ENCODE peak calls at places on chromosomes 16 and 17, in ten cellular contexts. E is heart right ventricle; A is GM23338; T is AG09309; U is thoracic aorta; M is fibroblast of lung; Q is pancreas; B is CD8-positive, alpha-beta T cell; V is cardiac fibroblast; N is uterus. S is an unnamed sample.

GRCh38 chr16:84773312-84773711 is 46.5 kb upstream of the CRISPLD2 start:
- DNase-seq in E (no peak), A (no peak), T (no peak), U (no peak), M (no peak), Q (no peak), B (no peak), V (no peak), N (no peak), S (no peak)

GRCh38 chr17:56737741-56738161 is 96.0 kb downstream of the C17orf67 start:
- DNase-seq in E (no peak), A (no peak), T (peak), U (no peak), M (peak), Q (no peak), B (peak), V (peak), N (no peak), S (peak)

GRCh38 chr16:85645021-85645589 is 32.0 kb downstream of the GSE1 start:
- DNase-seq in E (no peak), A (no peak), T (no peak), U (no peak), M (no peak), Q (no peak), B (no peak), V (no peak), N (no peak), S (peak)

GRCh38 chr17:59165933-59166342 is 10.4 kb downstream of the PRR11 start:
- DNase-seq in E (no peak), A (peak), T (no peak), U (no peak), M (peak), Q (peak), B (peak), V (peak), N (no peak), S (peak)

GRCh38 chr16:4091638-4092037 is 24.6 kb downstream of the ADCY9 start:
- DNase-seq in E (no peak), A (no peak), T (no peak), U (no peak), M (no peak), Q (no peak), B (no peak), V (no peak), N (no peak), S (no peak)

GRCh38 chr16:76955629-76956028 is 235.4 kb upstream of the MON1B start:
- DNase-seq in E (no peak), A (no peak), T (no peak), U (no peak), M (peak), Q (no peak), B (no peak), V (peak), N (no peak), S (no peak)

GRCh38 chr17:68600881-68601564 is at the start of gene FAM20A:
- DNase-seq in E (peak), A (peak), T (no peak), U (no peak), M (no peak), Q (peak), B (no peak), V (peak), N (peak), S (peak)

GRCh38 chr16:21184834-21185233 is 26.4 kb downstream of the LDAF1 start:
- DNase-seq in E (no peak), A (no peak), T (no peak), U (no peak), M (no peak), Q (no peak), B (no peak), V (no peak), N (no peak), S (no peak)

GRCh38 chr17:45740553-45741330 is 43.4 kb upstream of the CRHR1 start:
- DNase-seq in E (peak), A (peak), T (no peak), U (no peak), M (no peak), Q (peak), B (no peak), V (peak), N (peak), S (peak)

GRCh38 chr16:87550510-87550961 is 51.8 kb upstream of the JPH3 start:
- DNase-seq in E (no peak), A (peak), T (no peak), U (no peak), M (no peak), Q (peak), B (peak), V (no peak), N (peak), S (no peak)

GRCh38 chr17:18248300-18248731 is 10.2 kb downstream of the FLII start:
- DNase-seq in E (peak), A (peak), T (no peak), U (no peak), M (peak), Q (peak), B (peak), V (peak), N (peak), S (peak)

GRCh38 chr17:46028374-46028773 is 29.3 kb downstream of the STH start:
- DNase-seq in E (no peak), A (no peak), T (no peak), U (no peak), M (no peak), Q (no peak), B (no peak), V (no peak), N (no peak), S (no peak)

GRCh38 chr17:348692-349425 is 3.7 kb downstream of the RPH3AL start:
- DNase-seq in E (no peak), A (no peak), T (no peak), U (no peak), M (no peak), Q (peak), B (no peak), V (no peak), N (no peak), S (peak)

GRCh38 chr17:66730497-66730923 is 104.4 kb upstream of the CACNG5 start:
- DNase-seq in E (no peak), A (peak), T (no peak), U (no peak), M (no peak), Q (no peak), B (no peak), V (no peak), N (no peak), S (no peak)

GRCh38 chr17:43021739-43022512 is at the start of gene VAT1:
- DNase-seq in E (peak), A (peak), T (no peak), U (no peak), M (peak), Q (peak), B (peak), V (peak), N (peak), S (peak)

GRCh38 chr17:21400816-21401593 is 24.8 kb downstream of the KCNJ12 start:
- DNase-seq in E (no peak), A (no peak), T (no peak), U (no peak), M (no peak), Q (no peak), B (no peak), V (peak), N (no peak), S (no peak)

GRCh38 chr17:37543527-37544122 is 53.9 kb downstream of the DUSP14 start:
- DNase-seq in E (no peak), A (no peak), T (peak), U (no peak), M (no peak), Q (no peak), B (no peak), V (no peak), N (no peak), S (no peak)

GRCh38 chr17:4480929-4481898 is 17.5 kb upstream of the SPNS2 start:
- DNase-seq in E (no peak), A (no peak), T (no peak), U (no peak), M (no peak), Q (no peak), B (peak), V (no peak), N (no peak), S (peak)

GRCh38 chr17:27049104-27049784 is 244.7 kb upstream of the WSB1 start:
- DNase-seq in E (no peak), A (no peak), T (no peak), U (no peak), M (no peak), Q (no peak), B (no peak), V (no peak), N (no peak), S (no peak)

GRCh38 chr16:55488306-55488705 is 9.3 kb downstream of the MMP2 start:
- DNase-seq in E (no peak), A (no peak), T (no peak), U (no peak), M (no peak), Q (no peak), B (no peak), V (no peak), N (peak), S (no peak)

GRCh38 chr17:73255671-73256181 is 6.0 kb downstream of the CPSF4L start:
- DNase-seq in E (peak), A (peak), T (no peak), U (no peak), M (peak), Q (peak), B (peak), V (peak), N (peak), S (peak)

GRCh38 chr16:88380619-88381018 is 2.1 kb upstream of the ZNF469 start:
- DNase-seq in E (no peak), A (no peak), T (no peak), U (no peak), M (no peak), Q (no peak), B (no peak), V (no peak), N (no peak), S (no peak)

GRCh38 chr16:11297492-11298142 is 16.5 kb upstream of the PRM1 start:
- DNase-seq in E (peak), A (peak), T (peak), U (peak), M (peak), Q (peak), B (peak), V (peak), N (peak), S (peak)

GRCh38 chr16:23406546-23407240 is 46.3 kb downstream of the COG7 start:
- DNase-seq in E (no peak), A (no peak), T (no peak), U (no peak), M (no peak), Q (no peak), B (no peak), V (no peak), N (no peak), S (no peak)

GRCh38 chr17:11719852-11720251 is 121.6 kb downstream of the DNAH9 start:
- DNase-seq in E (no peak), A (no peak), T (no peak), U (no peak), M (no peak), Q (no peak), B (no peak), V (no peak), N (no peak), S (no peak)

DNA sequence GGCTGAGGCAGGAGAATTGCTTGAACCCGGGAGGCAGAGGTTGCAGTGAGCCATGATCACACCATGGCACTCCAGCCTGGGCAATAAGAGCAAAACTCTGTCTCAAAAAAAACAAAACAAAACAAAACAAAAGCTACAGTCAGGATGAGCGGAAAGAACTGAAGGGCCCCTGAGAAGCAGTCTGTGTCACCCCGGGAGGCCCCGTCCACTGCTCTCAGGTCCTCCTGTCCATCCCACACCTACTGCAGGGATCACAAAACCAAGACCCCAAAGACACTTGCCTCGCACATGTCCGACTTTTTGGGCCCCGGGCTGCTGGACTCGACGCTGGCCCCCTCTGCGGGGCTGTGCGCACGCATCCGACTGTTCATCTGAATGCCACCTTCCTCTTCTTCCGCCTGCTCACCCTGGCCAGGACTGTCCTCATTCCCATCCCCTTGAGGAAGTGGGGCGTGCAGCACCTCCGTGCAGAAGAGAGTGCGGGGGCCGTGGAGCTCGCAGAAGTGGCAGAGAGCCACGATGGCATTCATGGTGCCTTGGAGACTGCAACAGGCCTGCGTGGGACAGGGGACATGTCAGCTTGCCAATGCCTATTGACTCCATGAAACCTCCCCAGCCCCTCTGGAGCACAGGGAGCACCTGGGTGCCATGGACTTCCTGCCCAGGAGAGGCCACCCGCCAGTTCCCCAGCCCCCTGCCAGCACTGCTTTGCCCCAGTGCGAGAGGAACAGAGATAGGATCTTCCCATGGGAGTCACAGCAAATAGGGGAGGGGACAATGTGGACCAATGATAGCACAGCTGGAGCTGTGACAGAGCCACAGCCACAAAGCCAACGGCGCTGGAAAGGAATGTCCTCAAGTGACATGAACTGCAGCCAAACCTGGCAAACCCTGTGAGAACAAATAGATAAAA is 9.1 kb downstream of the FLCN start:
- DNase-seq in E (peak), A (no peak), T (no peak), U (no peak), M (no peak), Q (no peak), B (no peak), V (no peak), N (no peak), S (no peak)
- TF ChIP-seq CTCF in E (no peak), A (no peak), T (no peak), U (no peak), M (no peak), Q (no peak), B (no peak), V (no peak), N (no peak), S (no peak)

GRCh38 chr17:79812969-79813825 is 16.3 kb upstream of the CBX8 start:
- DNase-seq in E (no peak), A (no peak), T (no peak), U (no peak), M (no peak), Q (no peak), B (no peak), V (no peak), N (no peak), S (peak)

GRCh38 chr17:79810138-79811027 is 13.5 kb upstream of the CBX8 start:
- DNase-seq in E (peak), A (peak), T (no peak), U (no peak), M (peak), Q (peak), B (peak), V (peak), N (peak), S (peak)

GRCh38 chr17:79811036-79811887 is 14.4 kb upstream of the CBX8 start:
- DNase-seq in E (no peak), A (peak), T (no peak), U (no peak), M (no peak), Q (peak), B (no peak), V (no peak), N (no peak), S (peak)

GRCh38 chr17:79812206-79812968 is 15.5 kb upstream of the CBX8 start:
- DNase-seq in E (no peak), A (no peak), T (no peak), U (no peak), M (no peak), Q (no peak), B (no peak), V (no peak), N (no peak), S (peak)

GRCh38 chr17:79811888-79812205 is 15.0 kb upstream of the CBX8 start:
- DNase-seq in E (no peak), A (no peak), T (no peak), U (no peak), M (no peak), Q (no peak), B (no peak), V (no peak), N (no peak), S (no peak)
- H3K4me3 ChIP-seq in E (no peak), A (peak), T (no peak), U (no peak), M (no peak), Q (no peak), B (no peak), V (no peak), N (no peak), S (no peak)

GRCh38 chr16:46688101-46688656 is 799 bp downstream of the VPS35 start:
- DNase-seq in E (peak), A (no peak), T (no peak), U (no peak), M (no peak), Q (no peak), B (no peak), V (peak), N (no peak), S (no peak)

GRCh38 chr16:46691720-46692119 is 2.3 kb downstream of the ORC6 start:
- DNase-seq in E (no peak), A (no peak), T (no peak), U (no peak), M (peak), Q (no peak), B (no peak), V (peak), N (no peak), S (no peak)

GRCh38 chr16:46690281-46691178 is 1.1 kb downstream of the ORC6 start:
- DNase-seq in E (no peak), A (no peak), T (no peak), U (no peak), M (peak), Q (no peak), B (no peak), V (peak), N (no peak), S (peak)

GRCh38 chr16:46688657-46689491 is at the start of gene VPS35:
- DNase-seq in E (peak), A (peak), T (peak), U (peak), M (peak), Q (peak), B (peak), V (peak), N (peak), S (peak)

DNA sequence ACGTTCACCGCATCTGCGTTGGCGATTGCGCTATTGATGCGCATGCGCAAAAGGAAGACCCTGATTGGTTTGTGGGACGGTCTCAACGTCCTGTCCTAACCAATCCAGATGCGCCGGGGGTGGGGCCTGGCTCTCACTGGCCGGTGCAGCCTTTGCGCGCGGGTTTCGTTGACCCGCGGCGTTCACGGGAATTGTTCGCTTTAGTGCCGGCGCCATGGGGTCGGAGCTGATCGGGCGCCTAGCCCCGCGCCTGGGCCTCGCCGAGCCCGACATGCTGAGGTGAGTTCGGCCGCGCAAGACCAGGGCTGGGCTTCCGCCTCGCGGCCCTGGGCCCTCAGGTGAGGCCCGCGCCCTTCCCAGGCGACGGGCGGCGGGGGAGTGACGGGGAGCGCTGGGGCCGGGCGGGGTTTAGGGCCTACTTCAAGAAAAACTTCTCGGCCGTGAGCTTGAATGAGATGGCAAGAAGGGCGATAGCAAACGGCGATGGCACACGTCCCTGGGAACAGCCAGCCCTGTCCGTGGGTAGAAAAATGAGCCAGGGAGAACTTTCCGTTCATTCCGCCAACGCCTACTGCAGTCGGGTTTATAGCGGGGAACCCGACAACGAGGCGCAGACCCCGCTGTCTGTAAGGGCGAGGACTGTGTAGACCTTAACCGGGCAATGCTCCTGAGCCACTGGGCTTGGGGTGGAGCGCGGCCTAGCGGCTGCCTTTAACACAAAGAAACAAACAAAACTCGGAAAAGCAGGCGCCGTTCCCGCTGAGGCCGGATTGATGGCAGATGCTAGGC is at the start of gene ORC6:
- DNase-seq in E (peak), A (peak), T (peak), U (peak), M (peak), Q (peak), B (peak), V (peak), N (peak), S (peak)
- TF ChIP-seq CTCF in E (no peak), A (peak), T (peak), U (peak), M (peak), Q (no peak), B (peak), V (peak), N (no peak), S (no peak)

GRCh38 chr16:81403601-81404391 is 40.8 kb upstream of the CMIP start:
- DNase-seq in E (peak), A (peak), T (no peak), U (peak), M (peak), Q (peak), B (peak), V (peak), N (peak), S (peak)
- H3K4me3 ChIP-seq in E (peak), A (peak), T (peak), U (peak), M (no peak), Q (no peak), B (peak), V (no peak), N (no peak), S (no peak)

DNA sequence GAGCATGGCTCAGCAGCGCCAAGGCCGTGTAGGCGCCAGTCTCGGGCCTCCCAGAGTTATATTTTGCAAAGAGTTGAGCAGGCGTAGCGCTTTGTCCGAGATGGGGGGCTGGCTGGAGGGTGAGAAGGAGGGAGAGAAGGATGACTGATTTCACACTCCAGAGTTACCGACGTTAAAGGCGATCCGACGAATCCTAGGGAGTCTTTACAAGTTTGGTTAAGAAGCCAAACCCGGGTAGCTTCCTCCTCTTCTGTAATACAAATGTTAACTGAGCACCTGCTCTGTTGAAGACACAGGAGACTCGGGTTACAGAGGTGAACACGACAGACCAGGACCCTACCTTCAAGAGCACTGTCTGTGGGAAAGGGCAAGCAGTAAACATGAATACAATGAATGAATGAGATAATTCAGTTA is 805 bp downstream of the POLR2A start:
- DNase-seq in E (no peak), A (peak), T (no peak), U (no peak), M (no peak), Q (no peak), B (no peak), V (no peak), N (no peak), S (no peak)
- TF ChIP-seq CTCF in E (no peak), A (no peak), T (peak), U (no peak), M (no peak), Q (no peak), B (no peak), V (no peak), N (no peak), S (no peak)

GRCh38 chr17:29619251-29619650 is 3.5 kb downstream of the CORO6 start:
- DNase-seq in E (peak), A (peak), T (no peak), U (no peak), M (peak), Q (no peak), B (no peak), V (peak), N (no peak), S (no peak)

GRCh38 chr17:29618272-29619065 is 4.2 kb downstream of the CORO6 start:
- DNase-seq in E (no peak), A (peak), T (no peak), U (no peak), M (no peak), Q (no peak), B (no peak), V (no peak), N (no peak), S (peak)

GRCh38 chr17:29616300-29617048 is 6.2 kb downstream of the CORO6 start:
- DNase-seq in E (no peak), A (peak), T (no peak), U (no peak), M (no peak), Q (no peak), B (no peak), V (no peak), N (no peak), S (peak)

GRCh38 chr17:29617125-29617480 is 5.6 kb downstream of the CORO6 start:
- DNase-seq in E (peak), A (peak), T (no peak), U (no peak), M (peak), Q (peak), B (peak), V (peak), N (peak), S (peak)

GRCh38 chr17:29617481-29618271 is 5.0 kb downstream of the CORO6 start:
- DNase-seq in E (no peak), A (peak), T (no peak), U (no peak), M (peak), Q (peak), B (peak), V (peak), N (peak), S (peak)
- H3K4me3 ChIP-seq in E (peak), A (peak), T (no peak), U (peak), M (no peak), Q (peak), B (peak), V (no peak), N (peak), S (no peak)